ENCODE peak calls at places on chromosomes 4 and X, in six cellular contexts. B, E, O, Q, T and J are unnamed samples.

GRCh38 chr4:94995684-94996394 is 238.1 kb downstream of the BMPR1B start:
- DNase-seq in Q (peak), B (no peak), T (no peak), E (no peak), O (no peak), J (no peak)

GRCh38 chr4:1821679-1822567 is 28.8 kb downstream of the FGFR3 start:
- DNase-seq in Q (no peak), E (no peak), T (no peak), B (no peak), O (no peak), J (no peak)

GRCh38 chr4:81421346-81422218 is 50.1 kb downstream of the RASGEF1B start:
- DNase-seq in T (no peak), O (no peak), B (no peak), Q (no peak), E (no peak), J (no peak)

GRCh38 chr4:143700060-143700419 is 435 bp downstream of the FREM3 start:
- DNase-seq in O (peak), Q (peak), B (no peak), E (no peak), T (no peak), J (no peak)

GRCh38 chr4:131595140-131595539 is 1554.0 kb upstream of the PCDH10 start:
- DNase-seq in T (no peak), Q (no peak), O (no peak), B (no peak), E (no peak), J (no peak)

GRCh38 chrX:19595036-19595435 is 79.7 kb upstream of the MAP3K15 start:
- DNase-seq in B (no peak), T (no peak), O (no peak), E (no peak), Q (no peak), J (no peak)

GRCh38 chr4:185286571-185286970 is 77.2 kb downstream of the SNX25 start:
- DNase-seq in E (no peak), Q (no peak), T (no peak), O (peak), B (no peak), J (no peak)

GRCh38 chr4:129545599-129546278 is 449.8 kb downstream of the C4orf33 start:
- DNase-seq in T (peak), B (no peak), Q (no peak), O (peak), E (no peak), J (no peak)

GRCh38 chr4:72779256-72779655 is 210.2 kb upstream of the ADAMTS3 start:
- DNase-seq in B (no peak), O (peak), T (no peak), Q (no peak), E (no peak), J (no peak)

GRCh38 chr4:11446156-11446811 is 17.6 kb upstream of the HS3ST1 start:
- DNase-seq in B (no peak), T (no peak), Q (no peak), O (no peak), E (no peak), J (no peak)

GRCh38 chr4:47790105-47790504 is 47.8 kb downstream of the CORIN start:
- DNase-seq in Q (no peak), T (no peak), B (no peak), O (no peak), E (no peak), J (no peak)

GRCh38 chrX:154117566-154117965 is 20.0 kb upstream of the MECP2 start:
- DNase-seq in E (no peak), T (no peak), B (no peak), O (no peak), Q (no peak), J (no peak)

GRCh38 chrX:124791492-124792095 is 445.2 kb downstream of the SH2D1A start:
- DNase-seq in B (no peak), E (no peak), T (no peak), O (no peak), Q (no peak), J (no peak)

GRCh38 chr4:124783847-124784246 is 71.3 kb upstream of the ANKRD50 start:
- DNase-seq in Q (no peak), B (no peak), O (peak), T (no peak), E (no peak), J (peak)

GRCh38 chrX:148574247-148574973 is 74.0 kb downstream of the AFF2 start:
- DNase-seq in O (no peak), T (no peak), B (no peak), Q (no peak), E (no peak), J (no peak)

GRCh38 chrX:22742174-22742573 is 257.6 kb upstream of the DDX53 start:
- DNase-seq in O (peak), B (peak), Q (no peak), E (no peak), T (no peak), J (no peak)

GRCh38 chr4:100302061-100303026 is 112.1 kb upstream of the DDIT4L start:
- DNase-seq in E (no peak), O (no peak), Q (no peak), B (no peak), T (no peak), J (no peak)

GRCh38 chr4:69760455-69760854 is at the start of gene SULT1B1:
- DNase-seq in B (peak), E (peak), O (no peak), T (peak), Q (no peak), J (no peak)

GRCh38 chr4:54587516-54587915 is 70.2 kb upstream of the KIT start:
- DNase-seq in O (no peak), B (no peak), E (no peak), Q (no peak), T (no peak), J (no peak)

GRCh38 chr4:3613980-3614730 is 81.9 kb upstream of the LRPAP1 start:
- DNase-seq in B (no peak), O (no peak), E (no peak), Q (no peak), T (no peak), J (no peak)

GRCh38 chr4:139655116-139655515 is 10.5 kb upstream of the MGST2 start:
- DNase-seq in Q (no peak), E (no peak), O (peak), B (no peak), T (no peak), J (no peak)

GRCh38 chrX:29231800-29232199 is 644.6 kb downstream of the IL1RAPL1 start:
- DNase-seq in B (no peak), E (no peak), O (no peak), T (no peak), Q (no peak), J (no peak)

GRCh38 chrX:28609003-28609402 is 21.8 kb downstream of the IL1RAPL1 start:
- DNase-seq in E (no peak), Q (no peak), O (no peak), T (no peak), B (no peak), J (no peak)

GRCh38 chrX:46447384-46447783 is 97.8 kb downstream of the ZNF674 start:
- DNase-seq in O (peak), B (no peak), T (no peak), E (no peak), Q (no peak), J (no peak)